ENCODE peak calls at places on chromosomes 12 and 14, in eight cellular contexts. One of them, this sample, is unnamed.

GRCh38 chr12:604956-605355 is 58.3 kb downstream of the NINJ2 start:
- DNase-seq in activated CD4-positive, alpha-beta T cell treated with anti-CD3 and anti-CD28 coated beads for 48 hours: no peak
- DNase-seq in GM12865: no peak
- DNase-seq in AG10803: no peak
- DNase-seq in LNCaP clone FGC: no peak
- DNase-seq in nephron progenitor cell: no peak
- DNase-seq in sciatic nerve: peak
- DNase-seq in GDM1: no peak
- DNase-seq in this sample: no peak

GRCh38 chr12:108833757-108834472 is 23.5 kb downstream of the SSH1 start:
- DNase-seq in activated CD4-positive, alpha-beta T cell treated with anti-CD3 and anti-CD28 coated beads for 48 hours: no peak
- DNase-seq in GM12865: no peak
- DNase-seq in AG10803: peak
- DNase-seq in LNCaP clone FGC: no peak
- DNase-seq in nephron progenitor cell: no peak
- DNase-seq in sciatic nerve: peak
- DNase-seq in GDM1: no peak
- DNase-seq in this sample: no peak

GRCh38 chr12:89701606-89702206 is 6.9 kb downstream of the ATP2B1 start:
- DNase-seq in activated CD4-positive, alpha-beta T cell treated with anti-CD3 and anti-CD28 coated beads for 48 hours: no peak
- DNase-seq in GM12865: peak
- DNase-seq in AG10803: no peak
- DNase-seq in LNCaP clone FGC: no peak
- DNase-seq in nephron progenitor cell: no peak
- DNase-seq in sciatic nerve: no peak
- DNase-seq in GDM1: no peak
- DNase-seq in this sample: no peak

GRCh38 chr12:125244338-125244737 is 179.1 kb downstream of the AACS start:
- DNase-seq in activated CD4-positive, alpha-beta T cell treated with anti-CD3 and anti-CD28 coated beads for 48 hours: no peak
- DNase-seq in GM12865: no peak
- DNase-seq in AG10803: no peak
- DNase-seq in LNCaP clone FGC: no peak
- DNase-seq in nephron progenitor cell: no peak
- DNase-seq in sciatic nerve: no peak
- DNase-seq in GDM1: no peak
- DNase-seq in this sample: no peak

GRCh38 chr12:89135976-89136634 is 216.2 kb downstream of the DUSP6 start:
- DNase-seq in activated CD4-positive, alpha-beta T cell treated with anti-CD3 and anti-CD28 coated beads for 48 hours: no peak
- DNase-seq in GM12865: no peak
- DNase-seq in AG10803: peak
- DNase-seq in LNCaP clone FGC: no peak
- DNase-seq in nephron progenitor cell: no peak
- DNase-seq in sciatic nerve: no peak
- DNase-seq in GDM1: no peak
- DNase-seq in this sample: peak

GRCh38 chr12:65779091-65779642 is 45.1 kb upstream of the HMGA2 start:
- DNase-seq in activated CD4-positive, alpha-beta T cell treated with anti-CD3 and anti-CD28 coated beads for 48 hours: no peak
- DNase-seq in GM12865: no peak
- DNase-seq in AG10803: peak
- DNase-seq in LNCaP clone FGC: no peak
- DNase-seq in nephron progenitor cell: no peak
- DNase-seq in sciatic nerve: no peak
- DNase-seq in GDM1: no peak
- DNase-seq in this sample: no peak

GRCh38 chr14:68822132-68822651 is 29.3 kb upstream of the ZFP36L1 start:
- DNase-seq in activated CD4-positive, alpha-beta T cell treated with anti-CD3 and anti-CD28 coated beads for 48 hours: no peak
- DNase-seq in GM12865: peak
- DNase-seq in AG10803: no peak
- DNase-seq in LNCaP clone FGC: no peak
- DNase-seq in nephron progenitor cell: no peak
- DNase-seq in sciatic nerve: no peak
- DNase-seq in GDM1: no peak
- DNase-seq in this sample: no peak

GRCh38 chr12:71958056-71958455 is 19.4 kb downstream of the TPH2 start:
- DNase-seq in activated CD4-positive, alpha-beta T cell treated with anti-CD3 and anti-CD28 coated beads for 48 hours: no peak
- DNase-seq in GM12865: no peak
- DNase-seq in AG10803: peak
- DNase-seq in LNCaP clone FGC: no peak
- DNase-seq in nephron progenitor cell: no peak
- DNase-seq in sciatic nerve: no peak
- DNase-seq in GDM1: no peak
- DNase-seq in this sample: no peak

GRCh38 chr14:79856357-79856756 is 354.9 kb downstream of the DIO2 start:
- DNase-seq in activated CD4-positive, alpha-beta T cell treated with anti-CD3 and anti-CD28 coated beads for 48 hours: no peak
- DNase-seq in GM12865: no peak
- DNase-seq in AG10803: peak
- DNase-seq in LNCaP clone FGC: no peak
- DNase-seq in nephron progenitor cell: no peak
- DNase-seq in sciatic nerve: no peak
- DNase-seq in GDM1: no peak
- DNase-seq in this sample: no peak

GRCh38 chr14:92726135-92726932 is 22.1 kb downstream of the LGMN start:
- DNase-seq in activated CD4-positive, alpha-beta T cell treated with anti-CD3 and anti-CD28 coated beads for 48 hours: peak
- DNase-seq in GM12865: no peak
- DNase-seq in AG10803: peak
- DNase-seq in LNCaP clone FGC: peak
- DNase-seq in nephron progenitor cell: no peak
- DNase-seq in sciatic nerve: no peak
- DNase-seq in GDM1: no peak
- DNase-seq in this sample: peak

GRCh38 chr12:124567035-124567672 is at the start of gene NCOR2:
- DNase-seq in activated CD4-positive, alpha-beta T cell treated with anti-CD3 and anti-CD28 coated beads for 48 hours: peak
- DNase-seq in GM12865: peak
- DNase-seq in AG10803: no peak
- DNase-seq in LNCaP clone FGC: no peak
- DNase-seq in nephron progenitor cell: peak
- DNase-seq in sciatic nerve: peak
- DNase-seq in GDM1: no peak
- DNase-seq in this sample: no peak

GRCh38 chr12:116155383-116155782 is 122.1 kb downstream of the MED13L start:
- DNase-seq in activated CD4-positive, alpha-beta T cell treated with anti-CD3 and anti-CD28 coated beads for 48 hours: no peak
- DNase-seq in GM12865: no peak
- DNase-seq in AG10803: no peak
- DNase-seq in LNCaP clone FGC: no peak
- DNase-seq in nephron progenitor cell: no peak
- DNase-seq in sciatic nerve: no peak
- DNase-seq in GDM1: no peak
- DNase-seq in this sample: no peak

GRCh38 chr12:48997719-48998496 is 1.3 kb downstream of the DDN start:
- DNase-seq in activated CD4-positive, alpha-beta T cell treated with anti-CD3 and anti-CD28 coated beads for 48 hours: peak
- DNase-seq in GM12865: peak
- DNase-seq in AG10803: no peak
- DNase-seq in LNCaP clone FGC: no peak
- DNase-seq in nephron progenitor cell: peak
- DNase-seq in sciatic nerve: no peak
- DNase-seq in GDM1: no peak
- DNase-seq in this sample: no peak

GRCh38 chr12:98419795-98420402 is 95.5 kb upstream of the TMPO start:
- DNase-seq in activated CD4-positive, alpha-beta T cell treated with anti-CD3 and anti-CD28 coated beads for 48 hours: no peak
- DNase-seq in GM12865: no peak
- DNase-seq in AG10803: no peak
- DNase-seq in LNCaP clone FGC: no peak
- DNase-seq in nephron progenitor cell: no peak
- DNase-seq in sciatic nerve: no peak
- DNase-seq in GDM1: no peak
- DNase-seq in this sample: no peak

GRCh38 chr14:77022219-77022852 is 6.2 kb downstream of the IRF2BPL start:
- DNase-seq in activated CD4-positive, alpha-beta T cell treated with anti-CD3 and anti-CD28 coated beads for 48 hours: peak
- DNase-seq in GM12865: peak
- DNase-seq in AG10803: no peak
- DNase-seq in LNCaP clone FGC: no peak
- DNase-seq in nephron progenitor cell: no peak
- DNase-seq in sciatic nerve: no peak
- DNase-seq in GDM1: no peak
- DNase-seq in this sample: no peak

GRCh38 chr14:93959239-93960107 is 16.9 kb downstream of the ASB2 start:
- DNase-seq in activated CD4-positive, alpha-beta T cell treated with anti-CD3 and anti-CD28 coated beads for 48 hours: peak
- DNase-seq in GM12865: peak
- DNase-seq in AG10803: peak
- DNase-seq in LNCaP clone FGC: no peak
- DNase-seq in nephron progenitor cell: no peak
- DNase-seq in sciatic nerve: no peak
- DNase-seq in GDM1: peak
- DNase-seq in this sample: peak

GRCh38 chr12:51371295-51371953 is 19.8 kb downstream of the GALNT6 start:
- DNase-seq in activated CD4-positive, alpha-beta T cell treated with anti-CD3 and anti-CD28 coated beads for 48 hours: no peak
- DNase-seq in GM12865: no peak
- DNase-seq in AG10803: peak
- DNase-seq in LNCaP clone FGC: no peak
- DNase-seq in nephron progenitor cell: peak
- DNase-seq in sciatic nerve: peak
- DNase-seq in GDM1: no peak
- DNase-seq in this sample: peak

GRCh38 chr12:128381537-128381936 is 114.6 kb downstream of the TMEM132C start:
- DNase-seq in activated CD4-positive, alpha-beta T cell treated with anti-CD3 and anti-CD28 coated beads for 48 hours: no peak
- DNase-seq in GM12865: no peak
- DNase-seq in AG10803: no peak
- DNase-seq in LNCaP clone FGC: no peak
- DNase-seq in nephron progenitor cell: peak
- DNase-seq in sciatic nerve: no peak
- DNase-seq in GDM1: no peak
- DNase-seq in this sample: no peak

GRCh38 chr12:52063986-52064649 is 5.7 kb upstream of the ATG101 start:
- DNase-seq in activated CD4-positive, alpha-beta T cell treated with anti-CD3 and anti-CD28 coated beads for 48 hours: no peak
- DNase-seq in GM12865: no peak
- DNase-seq in AG10803: peak
- DNase-seq in LNCaP clone FGC: no peak
- DNase-seq in nephron progenitor cell: no peak
- DNase-seq in sciatic nerve: peak
- DNase-seq in GDM1: no peak
- DNase-seq in this sample: no peak

GRCh38 chr12:131005161-131006035 is 51.7 kb downstream of the ADGRD1 start:
- DNase-seq in activated CD4-positive, alpha-beta T cell treated with anti-CD3 and anti-CD28 coated beads for 48 hours: no peak
- DNase-seq in GM12865: no peak
- DNase-seq in AG10803: no peak
- DNase-seq in LNCaP clone FGC: no peak
- DNase-seq in nephron progenitor cell: no peak
- DNase-seq in sciatic nerve: no peak
- DNase-seq in GDM1: no peak
- DNase-seq in this sample: no peak

GRCh38 chr12:42859612-42860011 is 270.1 kb upstream of the PRICKLE1 start:
- DNase-seq in activated CD4-positive, alpha-beta T cell treated with anti-CD3 and anti-CD28 coated beads for 48 hours: no peak
- DNase-seq in GM12865: no peak
- DNase-seq in AG10803: no peak
- DNase-seq in LNCaP clone FGC: no peak
- DNase-seq in nephron progenitor cell: no peak
- DNase-seq in sciatic nerve: peak
- DNase-seq in GDM1: no peak
- DNase-seq in this sample: peak

GRCh38 chr12:103742349-103742784 is 98.7 kb downstream of the NT5DC3 start:
- DNase-seq in activated CD4-positive, alpha-beta T cell treated with anti-CD3 and anti-CD28 coated beads for 48 hours: no peak
- DNase-seq in GM12865: no peak
- DNase-seq in AG10803: peak
- DNase-seq in LNCaP clone FGC: peak
- DNase-seq in nephron progenitor cell: no peak
- DNase-seq in sciatic nerve: no peak
- DNase-seq in GDM1: no peak
- DNase-seq in this sample: no peak

GRCh38 chr14:32332415-32333116 is 3.5 kb downstream of the AKAP6 start:
- DNase-seq in activated CD4-positive, alpha-beta T cell treated with anti-CD3 and anti-CD28 coated beads for 48 hours: peak
- DNase-seq in GM12865: peak
- DNase-seq in AG10803: no peak
- DNase-seq in LNCaP clone FGC: no peak
- DNase-seq in nephron progenitor cell: no peak
- DNase-seq in sciatic nerve: no peak
- DNase-seq in GDM1: no peak
- DNase-seq in this sample: no peak

GRCh38 chr12:113932411-113933196 is 33.5 kb downstream of the RBM19 start:
- DNase-seq in activated CD4-positive, alpha-beta T cell treated with anti-CD3 and anti-CD28 coated beads for 48 hours: no peak
- DNase-seq in GM12865: no peak
- DNase-seq in AG10803: peak
- DNase-seq in LNCaP clone FGC: no peak
- DNase-seq in nephron progenitor cell: peak
- DNase-seq in sciatic nerve: no peak
- DNase-seq in GDM1: no peak
- DNase-seq in this sample: no peak

GRCh38 chr12:4781212-4781611 is 61.0 kb downstream of the GALNT8 start:
- DNase-seq in activated CD4-positive, alpha-beta T cell treated with anti-CD3 and anti-CD28 coated beads for 48 hours: no peak
- DNase-seq in GM12865: no peak
- DNase-seq in AG10803: no peak
- DNase-seq in LNCaP clone FGC: no peak
- DNase-seq in nephron progenitor cell: no peak
- DNase-seq in sciatic nerve: no peak
- DNase-seq in GDM1: no peak
- DNase-seq in this sample: no peak

GRCh38 chr14:64549805-64550538 is at the start of gene PPP1R36:
- DNase-seq in activated CD4-positive, alpha-beta T cell treated with anti-CD3 and anti-CD28 coated beads for 48 hours: peak
- DNase-seq in GM12865: peak
- DNase-seq in AG10803: peak
- DNase-seq in LNCaP clone FGC: no peak
- DNase-seq in nephron progenitor cell: peak
- DNase-seq in sciatic nerve: no peak
- DNase-seq in GDM1: no peak
- DNase-seq in this sample: no peak

GRCh38 chr12:114440450-114441383 is 34.8 kb upstream of the TBX5 start:
- DNase-seq in activated CD4-positive, alpha-beta T cell treated with anti-CD3 and anti-CD28 coated beads for 48 hours: no peak
- DNase-seq in GM12865: no peak
- DNase-seq in AG10803: no peak
- DNase-seq in LNCaP clone FGC: no peak
- DNase-seq in nephron progenitor cell: no peak
- DNase-seq in sciatic nerve: no peak
- DNase-seq in GDM1: no peak
- DNase-seq in this sample: no peak

GRCh38 chr12:124613151-124613585 is 45.8 kb upstream of the NCOR2 start:
- DNase-seq in activated CD4-positive, alpha-beta T cell treated with anti-CD3 and anti-CD28 coated beads for 48 hours: no peak
- DNase-seq in GM12865: no peak
- DNase-seq in AG10803: peak
- DNase-seq in LNCaP clone FGC: no peak
- DNase-seq in nephron progenitor cell: no peak
- DNase-seq in sciatic nerve: no peak
- DNase-seq in GDM1: no peak
- DNase-seq in this sample: no peak

GRCh38 chr14:22896760-22897159 is 13.7 kb downstream of the REM2 start:
- DNase-seq in activated CD4-positive, alpha-beta T cell treated with anti-CD3 and anti-CD28 coated beads for 48 hours: no peak
- DNase-seq in GM12865: no peak
- DNase-seq in AG10803: no peak
- DNase-seq in LNCaP clone FGC: no peak
- DNase-seq in nephron progenitor cell: no peak
- DNase-seq in sciatic nerve: no peak
- DNase-seq in GDM1: no peak
- DNase-seq in this sample: no peak

GRCh38 chr12:93698307-93699092 is 21.3 kb downstream of the CRADD start:
- DNase-seq in activated CD4-positive, alpha-beta T cell treated with anti-CD3 and anti-CD28 coated beads for 48 hours: no peak
- DNase-seq in GM12865: no peak
- DNase-seq in AG10803: peak
- DNase-seq in LNCaP clone FGC: no peak
- DNase-seq in nephron progenitor cell: no peak
- DNase-seq in sciatic nerve: no peak
- DNase-seq in GDM1: no peak
- DNase-seq in this sample: no peak

GRCh38 chr12:18895540-18895939 is 157.6 kb downstream of the CAPZA3 start:
- DNase-seq in activated CD4-positive, alpha-beta T cell treated with anti-CD3 and anti-CD28 coated beads for 48 hours: no peak
- DNase-seq in GM12865: no peak
- DNase-seq in AG10803: no peak
- DNase-seq in LNCaP clone FGC: no peak
- DNase-seq in nephron progenitor cell: no peak
- DNase-seq in sciatic nerve: no peak
- DNase-seq in GDM1: no peak
- DNase-seq in this sample: no peak

GRCh38 chr14:85222344-85222743 is 307.6 kb upstream of the FLRT2 start:
- DNase-seq in activated CD4-positive, alpha-beta T cell treated with anti-CD3 and anti-CD28 coated beads for 48 hours: no peak
- DNase-seq in GM12865: no peak
- DNase-seq in AG10803: no peak
- DNase-seq in LNCaP clone FGC: no peak
- DNase-seq in nephron progenitor cell: no peak
- DNase-seq in sciatic nerve: no peak
- DNase-seq in GDM1: no peak
- DNase-seq in this sample: no peak

GRCh38 chr12:93803408-93803807 is 126.2 kb downstream of the CRADD start:
- DNase-seq in activated CD4-positive, alpha-beta T cell treated with anti-CD3 and anti-CD28 coated beads for 48 hours: no peak
- DNase-seq in GM12865: no peak
- DNase-seq in AG10803: peak
- DNase-seq in LNCaP clone FGC: no peak
- DNase-seq in nephron progenitor cell: no peak
- DNase-seq in sciatic nerve: no peak
- DNase-seq in GDM1: no peak
- DNase-seq in this sample: no peak

GRCh38 chr12:103966736-103967135 is 1.1 kb downstream of the TDG start:
- DNase-seq in activated CD4-positive, alpha-beta T cell treated with anti-CD3 and anti-CD28 coated beads for 48 hours: no peak
- DNase-seq in GM12865: no peak
- DNase-seq in AG10803: peak
- DNase-seq in LNCaP clone FGC: no peak
- DNase-seq in nephron progenitor cell: no peak
- DNase-seq in sciatic nerve: no peak
- DNase-seq in GDM1: no peak
- DNase-seq in this sample: no peak

This sample was measured in MV-4-11.